ENCODE peak calls at places on chromosome 2, in six cellular contexts. V is neural progenitor cell; Z is activated T-cell treated with anti-CD3 and anti-CD28 coated beads, Interleukin-2, amount 50 U/mL, for 1 hour; N is activated gamma-delta T cell treated with Interleukin-2 at 50 U/mL for 16 hours; U is Right ventricle myocardium superior; E is NCI-H2029. M is an unnamed sample.

GRCh38 chr2:42510191-42510929 is 16.6 kb upstream of the KCNG3 start:
- DNase-seq in N (no peak), V (no peak), Z (no peak), E (no peak), U (no peak), M (no peak)

GRCh38 chr2:120867290-120868231 is 131.9 kb downstream of the GLI2 start:
- DNase-seq in V (peak), Z (no peak), U (peak), N (no peak), E (no peak), M (no peak)

GRCh38 chr2:189153608-189154007 is 26.0 kb downstream of the COL5A2 start:
- DNase-seq in Z (no peak), N (no peak), V (no peak), E (no peak), U (no peak), M (no peak)

GRCh38 chr2:162184796-162185195 is 32.7 kb upstream of the GCG start:
- DNase-seq in V (no peak), E (no peak), N (no peak), Z (no peak), U (no peak), M (no peak)

GRCh38 chr2:133072837-133073694 is 403.1 kb upstream of the LYPD1 start:
- DNase-seq in E (no peak), U (no peak), V (no peak), N (no peak), Z (no peak), M (no peak)

GRCh38 chr2:242098445-242099128 is 229.1 kb downstream of the RTP5 start:
- DNase-seq in Z (no peak), N (no peak), U (no peak), V (no peak), E (no peak), M (no peak)

GRCh38 chr2:12008425-12009061 is 262.1 kb downstream of the LPIN1 start:
- DNase-seq in Z (no peak), N (no peak), U (no peak), E (no peak), V (no peak), M (no peak)

GRCh38 chr2:210620456-210620855 is 64.1 kb downstream of the CPS1 start:
- DNase-seq in N (no peak), U (no peak), Z (no peak), E (no peak), V (peak), M (no peak)

M was measured in keratinocyte.